ENCODE peak calls at places on chromosomes 6 and 20, in five cellular contexts. F is CD4-positive, CD25-positive, alpha-beta regulatory T cell; H is tibial artery; P is breast epithelium; N is effector memory CD4-positive, alpha-beta T cell. D is an unnamed sample.

GRCh38 chr6:115934145-115934544 is 126.5 kb downstream of the FRK start:
- DNase-seq in P (no peak), F (no peak), H (no peak), N (no peak), D (no peak)

GRCh38 chr6:21264288-21264818 is 329.2 kb upstream of the SOX4 start:
- DNase-seq in H (no peak), P (no peak), N (no peak), F (no peak), D (no peak)

GRCh38 chr6:89186762-89187161 is 30.4 kb downstream of the GABRR1 start:
- DNase-seq in P (no peak), F (no peak), N (no peak), H (no peak), D (no peak)

GRCh38 chr6:106609699-106610098 is 19.6 kb downstream of the RTN4IP1 start:
- DNase-seq in P (no peak), N (no peak), F (peak), H (no peak), D (peak)

GRCh38 chr6:2529217-2529719 is 221.5 kb downstream of the MYLK4 start:
- DNase-seq in H (no peak), F (no peak), N (no peak), P (no peak), D (no peak)

GRCh38 chr20:64133951-64134407 is 26.6 kb upstream of the NPBWR2 start:
- DNase-seq in H (no peak), N (no peak), P (no peak), F (no peak), D (no peak)

GRCh38 chr6:48194596-48195295 is 83.7 kb upstream of the PTCHD4 start:
- DNase-seq in N (no peak), F (no peak), P (no peak), H (no peak), D (no peak)

GRCh38 chr20:33431797-33432381 is 11.7 kb downstream of the SNTA1 start:
- DNase-seq in P (no peak), N (no peak), H (no peak), F (no peak), D (no peak)

GRCh38 chr6:131041814-131042213 is 21.2 kb downstream of the EPB41L2 start:
- DNase-seq in F (no peak), N (no peak), H (no peak), P (no peak), D (no peak)

GRCh38 chr6:30019819-30020218 is 41.2 kb upstream of the POLR1H start:
- DNase-seq in P (no peak), N (no peak), H (no peak), F (no peak), D (no peak)

GRCh38 chr20:8658103-8658502 is 410.8 kb upstream of the PLCB4 start:
- DNase-seq in P (no peak), F (no peak), H (no peak), N (no peak), D (no peak)

GRCh38 chr6:169969372-169970099 is 218.1 kb downstream of the ERMARD start:
- DNase-seq in H (no peak), N (no peak), P (peak), F (no peak), D (no peak)

GRCh38 chr6:100435299-100435698 is 29.4 kb downstream of the SIM1 start:
- DNase-seq in P (no peak), F (no peak), H (no peak), N (no peak), D (no peak)

GRCh38 chr20:35561268-35561667 is 19.4 kb downstream of the ERGIC3 start:
- DNase-seq in H (no peak), F (peak), N (no peak), P (no peak), D (no peak)

GRCh38 chr20:3168079-3168828 is 5.1 kb downstream of the LZTS3 start:
- DNase-seq in F (no peak), N (no peak), P (no peak), H (no peak), D (no peak)

GRCh38 chr6:1525364-1526038 is 84.2 kb upstream of the FOXC1 start:
- DNase-seq in F (no peak), P (no peak), N (no peak), H (no peak), D (no peak)

GRCh38 chr6:7060769-7061516 is 46.8 kb upstream of the RREB1 start:
- DNase-seq in N (no peak), H (no peak), P (no peak), F (no peak), D (no peak)

GRCh38 chr6:166540631-166541331 is 45.7 kb downstream of the RAMACL start:
- DNase-seq in N (peak), H (no peak), P (no peak), F (peak), D (no peak)

GRCh38 chr20:36074983-36075382 is 79.6 kb upstream of the EPB41L1 start:
- DNase-seq in H (no peak), P (no peak), F (no peak), N (no peak), D (no peak)

GRCh38 chr6:166955865-166956443 is 396 bp downstream of the RNASET2 start:
- DNase-seq in F (no peak), H (no peak), P (no peak), N (no peak), D (no peak)

GRCh38 chr6:141169419-141169818 is 963.3 kb upstream of the GJE1 start:
- DNase-seq in F (no peak), H (no peak), P (no peak), N (no peak), D (no peak)

DNA sequence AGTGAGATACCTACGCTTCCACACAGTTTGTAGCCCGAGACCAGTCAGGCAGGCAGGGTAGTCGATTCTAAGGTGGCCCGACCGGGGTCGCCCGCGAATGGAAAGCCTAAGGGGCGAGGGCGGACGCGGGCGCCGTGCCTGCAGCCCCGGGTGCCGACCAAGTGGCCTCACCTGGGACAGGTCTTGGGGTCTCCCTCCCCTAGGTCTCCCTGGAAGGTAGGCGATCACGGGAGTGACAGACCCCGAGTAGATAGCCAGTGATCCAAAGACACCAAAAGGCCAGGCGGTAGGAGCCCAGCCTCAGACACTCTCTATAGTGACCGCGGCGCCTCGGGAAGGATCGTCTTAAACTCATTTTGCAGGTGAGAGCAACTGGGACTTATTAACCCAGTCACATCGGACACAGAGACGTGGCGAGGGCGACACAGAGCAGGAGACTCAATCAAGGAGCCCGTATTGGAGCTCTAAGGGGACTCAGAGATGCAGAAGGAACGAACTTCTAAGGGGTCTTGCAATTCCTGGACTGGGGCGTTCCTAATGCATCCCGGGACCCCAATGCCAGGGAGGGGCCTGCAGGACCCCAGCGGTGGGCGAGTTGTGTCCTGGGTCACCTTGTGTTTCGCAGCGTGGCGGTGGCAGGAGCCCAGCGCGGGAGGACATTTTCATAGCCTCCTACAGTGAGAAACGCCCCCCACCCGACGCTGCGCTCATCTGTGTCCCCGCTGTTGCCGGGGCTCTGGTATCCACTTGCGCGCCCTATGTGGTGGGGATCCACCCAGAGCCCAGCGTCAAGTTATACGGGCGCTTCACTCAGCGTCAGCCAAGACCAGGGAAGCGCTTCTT is 2.1 kb upstream of the VSX1 start:
- DNase-seq in F (no peak), P (no peak), N (no peak), H (no peak), D (no peak)
- H3K4me3 ChIP-seq in F (no peak), P (no peak), N (peak), H (no peak), D (no peak)

DNA sequence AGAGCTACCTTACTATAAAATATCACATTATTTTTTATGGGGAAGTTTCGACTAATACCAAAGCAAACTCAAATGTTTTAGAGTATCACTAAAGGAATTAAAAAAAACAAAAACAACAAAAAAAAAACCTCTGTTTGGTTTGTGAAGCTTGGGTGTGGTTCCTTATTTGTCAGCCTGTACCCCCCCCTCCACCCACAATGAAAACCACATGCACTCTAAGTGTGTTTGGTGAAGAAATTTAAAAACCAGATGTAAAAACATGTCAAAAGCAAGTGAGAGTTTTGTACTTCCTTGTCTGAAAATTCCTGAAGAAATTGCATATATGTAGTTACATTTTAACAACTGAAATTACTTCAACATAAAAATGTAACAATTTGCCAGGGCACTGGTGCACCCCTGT is 3.1 kb downstream of the STK38 start:
- DNase-seq in P (no peak), F (peak), N (peak), H (no peak), D (peak)
- H3K4me3 ChIP-seq in P (peak), F (peak), N (peak), H (no peak), D (no peak)

GRCh38 chr6:113588646-113589045 is 268.5 kb upstream of the MARCKS start:
- DNase-seq in H (no peak), N (no peak), P (no peak), F (no peak), D (no peak)

GRCh38 chr6:113595921-113596376 is 261.2 kb upstream of the MARCKS start:
- DNase-seq in F (no peak), H (no peak), P (no peak), N (no peak), D (no peak)

GRCh38 chr6:113594726-113595125 is 262.4 kb upstream of the MARCKS start:
- DNase-seq in N (no peak), P (no peak), F (no peak), H (no peak), D (no peak)

GRCh38 chr6:113596477-113596876 is 260.7 kb upstream of the MARCKS start:
- DNase-seq in F (no peak), N (no peak), P (no peak), H (no peak), D (no peak)

GRCh38 chr6:113591896-113592827 is 265.0 kb upstream of the MARCKS start:
- DNase-seq in N (no peak), H (no peak), F (no peak), P (no peak), D (no peak)
- H3K4me3 ChIP-seq in N (no peak), H (no peak), F (no peak), P (no peak), D (no peak)

GRCh38 chr6:56505861-56506260 is 136.8 kb downstream of the DST start:
- DNase-seq in N (no peak), P (no peak), F (no peak), H (no peak), D (no peak)
- H3K4me3 ChIP-seq in N (no peak), P (no peak), F (no peak), H (no peak), D (no peak)

DNA sequence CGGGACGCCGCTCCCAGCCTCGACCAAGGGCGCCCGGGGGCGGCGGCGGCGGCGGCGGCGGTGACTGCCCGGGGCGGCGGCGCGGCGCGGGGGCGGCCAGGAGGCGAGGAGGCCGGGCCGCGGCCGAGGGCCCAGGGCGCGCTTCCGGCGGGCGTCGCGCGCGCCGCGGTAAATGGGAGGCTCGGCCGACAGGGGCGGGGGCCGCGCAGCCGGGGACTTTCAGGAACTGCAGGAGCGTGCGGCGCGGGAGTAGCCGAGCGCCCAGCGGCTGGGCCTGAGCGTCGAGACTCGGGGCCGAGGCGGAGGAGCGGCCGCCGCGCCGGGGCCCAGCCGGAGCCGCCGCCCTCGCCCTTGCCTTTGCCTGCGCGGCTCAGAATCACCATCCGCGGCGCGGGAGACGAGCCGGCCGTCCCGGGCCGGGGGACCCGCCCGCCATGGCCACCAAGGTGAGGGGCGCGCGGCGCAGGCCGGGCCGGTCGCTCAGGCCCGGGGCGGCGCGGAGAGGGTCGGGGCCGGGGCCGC is at the start of gene SNX9:
- DNase-seq in H (peak), P (peak), F (peak), N (peak), D (no peak)
- H3K4me3 ChIP-seq in H (peak), P (peak), F (peak), N (peak), D (peak)

GRCh38 chr6:38134704-38135088 is 315.2 kb downstream of the ZFAND3 start:
- DNase-seq in N (no peak), F (no peak), P (no peak), H (no peak), D (no peak)

GRCh38 chr6:38131527-38131965 is 312.0 kb downstream of the ZFAND3 start:
- DNase-seq in N (no peak), P (no peak), H (no peak), F (peak), D (no peak)

GRCh38 chr6:38137609-38138008 is 318.1 kb downstream of the ZFAND3 start:
- DNase-seq in P (no peak), H (no peak), N (no peak), F (no peak), D (no peak)

GRCh38 chr6:38136547-38136946 is 317.0 kb downstream of the ZFAND3 start:
- DNase-seq in P (no peak), H (no peak), N (no peak), F (no peak), D (no peak)

GRCh38 chr6:38133932-38134703 is 314.6 kb downstream of the ZFAND3 start:
- DNase-seq in N (no peak), P (no peak), F (no peak), H (no peak), D (no peak)
- H3K4me3 ChIP-seq in N (no peak), P (no peak), F (no peak), H (no peak), D (no peak)

GRCh38 chr20:57482148-57482547 is 42.8 kb downstream of the CTCFL start:
- DNase-seq in H (no peak), P (peak), N (no peak), F (no peak), D (no peak)

GRCh38 chr20:57482796-57483195 is 42.1 kb downstream of the CTCFL start:
- DNase-seq in N (no peak), P (peak), H (no peak), F (no peak), D (no peak)

GRCh38 chr20:57481281-57481711 is 43.6 kb downstream of the CTCFL start:
- DNase-seq in P (peak), H (peak), F (no peak), N (no peak), D (no peak)

GRCh38 chr20:57479196-57479595 is 45.7 kb downstream of the CTCFL start:
- DNase-seq in N (no peak), P (peak), H (peak), F (no peak), D (no peak)

DNA sequence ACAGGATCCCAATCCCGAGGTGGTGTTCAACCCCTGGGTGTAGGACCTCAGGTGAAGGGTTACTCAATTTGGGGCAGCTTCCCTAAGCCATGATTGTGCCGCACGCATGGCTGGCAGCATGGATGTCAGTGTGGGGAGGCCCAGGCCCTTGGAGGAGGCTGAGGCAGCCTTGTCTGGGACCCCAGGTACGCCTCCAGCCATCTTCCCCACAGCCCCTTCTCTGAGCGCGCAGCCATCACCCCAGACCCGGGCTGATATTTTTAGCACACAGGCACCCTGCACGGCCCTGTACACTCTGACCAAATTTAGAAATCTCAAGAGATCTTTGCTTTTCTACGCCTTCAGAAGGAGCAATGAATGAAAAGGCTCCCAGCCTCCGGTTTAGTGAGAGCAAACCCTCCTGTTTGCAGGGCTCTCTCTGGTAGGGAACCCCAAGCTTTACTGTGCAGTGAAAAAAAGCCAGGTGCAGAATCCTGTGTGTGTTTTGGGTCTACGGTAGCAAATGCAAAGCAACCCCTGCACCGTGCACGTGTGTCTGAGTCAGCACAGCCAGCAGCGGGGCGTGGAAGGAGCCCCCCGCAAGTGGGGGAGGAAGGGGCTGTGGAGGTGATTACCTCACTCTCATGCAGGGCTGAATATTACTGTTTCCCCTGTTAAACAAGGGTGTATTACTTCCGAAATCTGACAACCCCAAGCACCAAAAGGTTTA is 44.3 kb downstream of the CTCFL start:
- DNase-seq in N (no peak), F (peak), H (no peak), P (peak), D (no peak)
- H3K4me3 ChIP-seq in N (no peak), F (no peak), H (peak), P (no peak), D (no peak)

GRCh38 chr6:35206346-35206745 is 7.4 kb upstream of the SCUBE3 start:
- DNase-seq in N (no peak), P (no peak), F (no peak), H (no peak), D (no peak)

GRCh38 chr6:35203152-35203670 is 10.5 kb upstream of the SCUBE3 start:
- DNase-seq in H (no peak), P (no peak), N (no peak), F (no peak), D (no peak)

GRCh38 chr6:35202066-35202546 is 11.7 kb upstream of the SCUBE3 start:
- DNase-seq in H (no peak), P (no peak), F (no peak), N (no peak), D (peak)

GRCh38 chr6:35199866-35200265 is 13.9 kb upstream of the SCUBE3 start:
- DNase-seq in N (no peak), P (no peak), H (no peak), F (no peak), D (no peak)

GRCh38 chr6:35203680-35204079 is 10.1 kb upstream of the SCUBE3 start:
- DNase-seq in N (no peak), F (no peak), H (no peak), P (no peak), D (no peak)
- H3K4me3 ChIP-seq in N (no peak), F (no peak), H (no peak), P (no peak), D (no peak)

D was measured in Jurkat, Clone E6-1.